ENCODE peak calls at places on chromosomes 13 and 19, in eight cellular contexts. K is lower lobe of right lung, H is coronary artery, V is fibroblast of pulmonary artery, C is lower leg skin, O is kidney epithelial cell, D is sigmoid colon, Z is thoracic aorta. A is an unnamed sample.

GRCh38 chr13:44837250-44837649 is 152.0 kb downstream of the NUFIP1 start:
- DNase-seq in K (no peak), H (no peak), V (peak), C (no peak), O (no peak), D (no peak), Z (no peak), A (no peak)

GRCh38 chr19:39829702-39830275 is 4.2 kb downstream of the DYRK1B start:
- DNase-seq in K (no peak), H (no peak), V (no peak), C (no peak), O (no peak), D (no peak), Z (no peak), A (no peak)

GRCh38 chr13:91804724-91805123 is 406.3 kb downstream of the GPC5 start:
- DNase-seq in K (no peak), H (no peak), V (no peak), C (no peak), O (no peak), D (no peak), Z (no peak), A (no peak)

GRCh38 chr19:47518139-47518538 is 3.3 kb upstream of the NAPA start:
- DNase-seq in K (no peak), H (no peak), V (no peak), C (no peak), O (no peak), D (no peak), Z (no peak), A (peak)

GRCh38 chr19:55479451-55480230 is 3.2 kb downstream of the ZNF628 start:
- DNase-seq in K (no peak), H (no peak), V (no peak), C (no peak), O (no peak), D (no peak), Z (no peak), A (no peak)

GRCh38 chr13:113074401-113074800 is 31.2 kb upstream of the F7 start:
- DNase-seq in K (no peak), H (no peak), V (no peak), C (no peak), O (no peak), D (no peak), Z (no peak), A (no peak)

GRCh38 chr13:59546178-59546577 is 617.5 kb downstream of the DIAPH3 start:
- DNase-seq in K (no peak), H (no peak), V (no peak), C (no peak), O (no peak), D (no peak), Z (no peak), A (no peak)

GRCh38 chr13:36130542-36131214 is 504 bp downstream of the DCLK1 start:
- DNase-seq in K (peak), H (no peak), V (no peak), C (no peak), O (no peak), D (peak), Z (no peak), A (peak)

GRCh38 chr13:48505597-48506091 is 27.2 kb downstream of the RCBTB2 start:
- DNase-seq in K (no peak), H (no peak), V (no peak), C (no peak), O (no peak), D (no peak), Z (no peak), A (no peak)

GRCh38 chr19:5231857-5232503 is 108.6 kb downstream of the PTPRS start:
- DNase-seq in K (no peak), H (no peak), V (peak), C (no peak), O (no peak), D (no peak), Z (no peak), A (peak)

DNA sequence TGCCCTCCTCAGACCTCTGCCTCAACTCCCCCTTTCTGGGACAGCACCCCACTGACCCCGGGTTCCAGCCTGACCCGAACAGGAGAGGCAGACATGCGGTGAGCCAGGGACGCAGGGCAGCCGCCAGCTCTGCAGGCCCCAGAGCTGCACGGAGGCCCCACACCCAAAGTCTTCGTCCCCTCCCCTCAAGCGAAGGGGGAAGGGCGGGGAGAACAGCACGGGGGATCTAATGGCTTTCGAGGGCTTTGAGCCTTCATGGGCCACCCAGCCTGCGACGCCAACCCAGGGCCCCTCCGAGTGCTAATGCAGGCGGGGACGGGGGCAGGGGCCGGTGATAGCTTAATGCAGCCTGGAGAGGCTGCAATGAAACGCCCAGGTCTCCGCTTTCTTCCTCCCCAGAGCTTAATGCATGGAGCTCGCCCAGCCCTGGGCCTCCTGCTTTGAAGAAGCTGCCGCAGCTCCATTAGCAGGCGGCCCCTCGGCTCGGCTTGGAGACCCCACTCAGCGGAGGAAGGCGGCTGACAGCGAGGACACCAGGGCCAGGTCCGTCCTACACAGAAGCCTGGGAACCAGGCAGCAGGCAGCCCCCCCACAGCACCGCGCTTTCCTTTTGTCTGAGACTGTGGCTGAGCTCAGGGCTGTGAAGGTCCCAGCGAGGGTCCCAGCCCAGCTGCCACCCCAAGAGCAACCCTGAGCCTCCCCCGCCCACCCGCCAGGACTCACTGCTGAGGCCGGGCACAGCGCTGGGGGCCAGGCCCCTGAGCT is 7.3 kb upstream of the ATP8B3 start:
- DNase-seq in K (no peak), H (no peak), V (no peak), C (no peak), O (no peak), D (no peak), Z (no peak), A (no peak)
- TF ChIP-seq CTCF in K (no peak), H (no peak), V (no peak), C (no peak), O (no peak), D (no peak), Z (no peak), A (no peak)

GRCh38 chr13:46210362-46211083 is 1.2 kb upstream of the LRRC63 start:
- DNase-seq in K (no peak), H (no peak), V (no peak), C (no peak), O (no peak), D (no peak), Z (no peak), A (no peak)
- H3K4me3 ChIP-seq in K (peak), H (peak), V (no peak), C (no peak), O (no peak), D (no peak), Z (peak), A (no peak)

GRCh38 chr19:3508771-3509535 is 2.8 kb downstream of the FZR1 start:
- DNase-seq in K (no peak), H (no peak), V (no peak), C (peak), O (no peak), D (no peak), Z (no peak), A (peak)

GRCh38 chr19:3509566-3509989 is 3.5 kb downstream of the FZR1 start:
- DNase-seq in K (no peak), H (no peak), V (peak), C (no peak), O (no peak), D (no peak), Z (no peak), A (peak)

GRCh38 chr19:3511506-3512251 is 5.6 kb downstream of the FZR1 start:
- DNase-seq in K (no peak), H (no peak), V (no peak), C (no peak), O (no peak), D (no peak), Z (no peak), A (no peak)

GRCh38 chr19:3512562-3512961 is 6.5 kb downstream of the FZR1 start:
- DNase-seq in K (no peak), H (no peak), V (no peak), C (no peak), O (no peak), D (no peak), Z (no peak), A (no peak)

GRCh38 chr19:3510727-3511126 is 4.6 kb downstream of the FZR1 start:
- DNase-seq in K (no peak), H (no peak), V (no peak), C (no peak), O (no peak), D (no peak), Z (no peak), A (no peak)
- TF ChIP-seq CTCF in K (no peak), H (no peak), V (no peak), C (no peak), O (no peak), D (no peak), Z (no peak), A (no peak)

GRCh38 chr19:50377051-50377441 is 789 bp downstream of the NR1H2 start:
- DNase-seq in K (no peak), H (no peak), V (peak), C (no peak), O (no peak), D (peak), Z (no peak), A (no peak)
- H3K4me3 ChIP-seq in K (no peak), H (peak), V (peak), C (no peak), O (peak), D (peak), Z (peak), A (peak)

GRCh38 chr13:86729206-86729605 is 930.0 kb upstream of the SLITRK6 start:
- DNase-seq in K (no peak), H (no peak), V (no peak), C (no peak), O (no peak), D (no peak), Z (no peak), A (no peak)

DNA sequence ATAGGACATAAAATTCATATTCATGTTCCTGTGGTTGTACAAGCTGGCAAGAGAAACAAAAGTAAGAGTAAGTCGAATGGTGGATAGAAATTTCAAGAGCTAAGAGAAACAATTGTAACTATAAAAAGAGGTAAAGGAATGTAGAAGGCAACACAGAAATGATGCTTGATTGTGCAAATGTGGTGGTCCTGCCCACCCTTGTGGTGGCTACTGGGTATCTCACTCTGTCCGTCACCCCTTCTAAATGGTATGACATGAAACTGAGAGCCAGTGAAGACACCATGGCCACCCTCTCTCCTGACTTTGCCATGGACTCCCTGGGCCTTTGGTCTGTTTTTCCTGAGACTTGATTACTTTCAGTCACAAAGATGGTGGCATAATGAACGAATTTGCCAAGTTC is 925.9 kb upstream of the SLITRK6 start:
- DNase-seq in K (no peak), H (no peak), V (no peak), C (no peak), O (no peak), D (no peak), Z (no peak), A (no peak)
- TF ChIP-seq CTCF in K (no peak), H (no peak), V (no peak), C (no peak), O (no peak), D (no peak), Z (no peak), A (peak)

GRCh38 chr19:3589439-3589838 is 4.2 kb downstream of the GIPC3 start:
- DNase-seq in K (no peak), H (no peak), V (no peak), C (no peak), O (no peak), D (no peak), Z (no peak), A (no peak)
- H3K4me3 ChIP-seq in K (no peak), H (no peak), V (no peak), C (no peak), O (no peak), D (no peak), Z (no peak), A (no peak)

GRCh38 chr19:41366089-41366488 is 2.1 kb upstream of the B9D2 start:
- DNase-seq in K (no peak), H (no peak), V (no peak), C (no peak), O (no peak), D (no peak), Z (no peak), A (no peak)
- TF ChIP-seq CTCF in K (peak), H (no peak), V (peak), C (no peak), O (peak), D (no peak), Z (no peak), A (no peak)

GRCh38 chr13:30179547-30180256 is 127.6 kb downstream of the KATNAL1 start:
- DNase-seq in K (no peak), H (no peak), V (no peak), C (no peak), O (no peak), D (no peak), Z (no peak), A (no peak)

GRCh38 chr13:30186644-30187431 is 120.5 kb downstream of the KATNAL1 start:
- DNase-seq in K (no peak), H (no peak), V (no peak), C (no peak), O (no peak), D (no peak), Z (no peak), A (peak)

GRCh38 chr13:30178976-30179375 is 128.4 kb downstream of the KATNAL1 start:
- DNase-seq in K (no peak), H (no peak), V (no peak), C (no peak), O (no peak), D (no peak), Z (no peak), A (no peak)

DNA sequence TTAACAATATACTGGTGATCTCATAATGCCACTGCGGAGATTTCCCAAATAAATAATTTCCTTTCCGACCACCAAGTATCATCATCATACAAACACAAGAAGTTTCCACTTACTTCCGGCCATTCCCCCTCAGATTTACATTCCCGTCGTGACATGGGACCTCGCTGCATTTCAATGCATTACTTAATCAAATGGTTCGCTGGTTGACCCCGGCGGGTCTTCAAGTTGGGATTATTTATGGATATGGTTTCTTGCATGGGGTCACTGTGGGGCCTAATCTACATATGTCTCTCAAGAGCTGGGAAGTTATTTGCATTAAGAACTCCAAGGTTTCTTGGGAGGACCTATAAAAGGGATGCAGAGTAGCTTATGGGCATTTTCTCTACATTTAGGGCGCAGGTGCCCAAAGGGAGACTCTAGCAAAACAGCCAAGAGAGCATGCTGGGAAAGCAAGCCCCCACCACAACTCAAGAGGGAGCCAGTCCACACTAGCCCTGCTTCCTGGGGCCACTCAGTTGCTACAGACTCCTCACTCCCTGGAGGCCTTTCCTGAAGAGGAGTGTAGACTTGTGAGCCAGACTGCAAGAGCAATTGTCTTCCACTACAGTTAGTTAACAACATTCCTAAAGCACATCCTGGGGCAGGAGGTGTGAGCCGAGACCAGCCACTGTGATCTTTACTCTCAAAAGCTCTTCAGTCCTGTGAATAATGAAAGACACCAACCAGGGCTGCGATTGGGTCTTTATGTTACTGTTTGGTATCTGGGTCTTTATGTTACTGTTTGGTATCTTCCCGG is 125.3 kb downstream of the KATNAL1 start:
- DNase-seq in K (no peak), H (no peak), V (no peak), C (no peak), O (no peak), D (no peak), Z (no peak), A (no peak)
- H3K4me3 ChIP-seq in K (no peak), H (no peak), V (no peak), C (no peak), O (no peak), D (no peak), Z (no peak), A (no peak)

A was measured in astrocyte of the spinal cord.